ENCODE peak calls at places on chromosomes 5 and 9, in ten cellular contexts. H, E, W, U, G, N, T, A, Z and D are unnamed samples.
A peak's percentile ranks its signal among the peaks of the same experiment; 100 is the strongest.

GRCh38 chr5:1759378-1759970 is 40.2 kb downstream of the MRPL36 start:
- DNase-seq in N (no peak), H (no peak), W (peak; percentile 42), Z (no peak), T (peak; percentile 17), E (no peak), A (peak; percentile 35), U (no peak), G (no peak), D (no peak)

GRCh38 chr5:10266839-10267238 is 16.8 kb downstream of the CCT5 start:
- DNase-seq in T (no peak), H (no peak), W (no peak), A (no peak), Z (no peak), N (no peak), G (no peak), U (no peak), E (no peak), D (no peak)

GRCh38 chr9:20941177-20941690 is 90.2 kb downstream of the HACD4 start:
- DNase-seq in W (no peak), U (peak; percentile 42), T (peak; percentile 70), N (peak; percentile 51), A (peak; percentile 63), H (peak; percentile 62), Z (peak; percentile 12), E (peak; percentile 37), G (peak; percentile 32), D (no peak)

GRCh38 chr9:16598316-16598715 is 272.2 kb downstream of the BNC2 start:
- DNase-seq in Z (no peak), A (no peak), E (no peak), W (no peak), N (no peak), H (no peak), T (no peak), G (no peak), U (no peak), D (no peak)

GRCh38 chr9:123269316-123269715 is 930 bp upstream of the STRBP start:
- DNase-seq in Z (no peak), A (no peak), T (no peak), H (no peak), N (no peak), W (no peak), U (no peak), E (no peak), G (no peak), D (no peak)

GRCh38 chr5:76765249-76765648 is 49.3 kb downstream of the F2R start:
- DNase-seq in G (no peak), N (no peak), Z (no peak), T (no peak), W (no peak), H (no peak), A (no peak), U (no peak), E (no peak), D (no peak)

GRCh38 chr9:113541019-113541900 is 77.7 kb downstream of the RGS3 start:
- DNase-seq in N (peak; percentile 48), W (no peak), E (peak; percentile 19), T (peak; percentile 88), Z (no peak), H (no peak), U (no peak), A (no peak), G (peak; percentile 50), D (no peak)

GRCh38 chr5:56588636-56589485 is 226.5 kb upstream of the MAP3K1 start:
- DNase-seq in H (peak; percentile 60), W (peak; percentile 77), E (peak; percentile 60), N (peak; percentile 66), G (peak; percentile 34), A (peak; percentile 64), T (peak; percentile 59), U (peak; percentile 61), Z (no peak), D (peak; percentile 87)

GRCh38 chr5:37015795-37016666 is 139.5 kb downstream of the NIPBL start:
- DNase-seq in W (no peak), A (no peak), N (no peak), H (no peak), T (no peak), G (no peak), E (no peak), Z (no peak), U (no peak), D (no peak)

GRCh38 chr9:112546149-112547012 is 59.8 kb downstream of the KIAA1958 start:
- DNase-seq in A (no peak), W (no peak), N (no peak), U (no peak), E (no peak), G (no peak), Z (no peak), T (no peak), H (no peak), D (no peak)

GRCh38 chr9:13719410-13719809 is 439.9 kb upstream of the MPDZ start:
- DNase-seq in H (no peak), E (no peak), Z (no peak), U (no peak), G (no peak), A (no peak), W (no peak), N (no peak), T (no peak), D (no peak)

GRCh38 chr5:61333351-61334223 is 1.5 kb downstream of the ZSWIM6 start:
- DNase-seq in E (peak; percentile 42), G (peak; percentile 61), H (peak; percentile 30), N (peak; percentile 27), Z (no peak), U (peak; percentile 31), A (peak; percentile 80), W (peak; percentile 81), T (no peak), D (peak; percentile 46)

GRCh38 chr9:607417-607816 is 234.1 kb upstream of the DMRT1 start:
- DNase-seq in Z (no peak), G (peak; percentile 43), W (no peak), N (no peak), U (no peak), E (no peak), H (no peak), T (no peak), A (peak; percentile 50), D (no peak)

GRCh38 chr9:38038307-38039089 is 30.5 kb downstream of the SHB start:
- DNase-seq in N (no peak), Z (no peak), U (no peak), G (no peak), T (no peak), A (no peak), W (no peak), E (no peak), H (no peak), D (no peak)

GRCh38 chr5:130514984-130515690 is 610.9 kb downstream of the CHSY3 start:
- DNase-seq in H (no peak), N (no peak), T (no peak), A (no peak), E (no peak), Z (no peak), U (no peak), W (no peak), G (no peak), D (no peak)

GRCh38 chr9:128146591-128147120 is 2.6 kb upstream of the LCN2 start:
- DNase-seq in E (no peak), N (no peak), A (peak; percentile 24), U (no peak), W (peak; percentile 34), H (no peak), Z (no peak), T (peak; percentile 24), G (no peak), D (peak; percentile 40)

GRCh38 chr5:169777112-169777511 is 140.0 kb downstream of the DOCK2 start:
- DNase-seq in N (no peak), T (no peak), Z (no peak), G (no peak), W (no peak), H (no peak), A (no peak), U (no peak), E (no peak), D (no peak)

GRCh38 chr5:52801329-52801728 is 13.6 kb downstream of the ITGA1 start:
- DNase-seq in T (no peak), H (no peak), G (no peak), A (no peak), E (no peak), W (no peak), U (no peak), Z (no peak), N (no peak), D (no peak)
- H3K27ac ChIP-seq in T (no peak overlapping the region), H (no peak overlapping the region), G (peak overlapping the region; percentile 44), A (peak overlapping the region; percentile 93), E (peak overlapping the region; percentile 87), W (peak overlapping the region; percentile 46), U (no peak overlapping the region), Z (peak overlapping the region; percentile 88), N (peak overlapping the region; percentile 95), D (peak overlapping the region; percentile 94)

DNA sequence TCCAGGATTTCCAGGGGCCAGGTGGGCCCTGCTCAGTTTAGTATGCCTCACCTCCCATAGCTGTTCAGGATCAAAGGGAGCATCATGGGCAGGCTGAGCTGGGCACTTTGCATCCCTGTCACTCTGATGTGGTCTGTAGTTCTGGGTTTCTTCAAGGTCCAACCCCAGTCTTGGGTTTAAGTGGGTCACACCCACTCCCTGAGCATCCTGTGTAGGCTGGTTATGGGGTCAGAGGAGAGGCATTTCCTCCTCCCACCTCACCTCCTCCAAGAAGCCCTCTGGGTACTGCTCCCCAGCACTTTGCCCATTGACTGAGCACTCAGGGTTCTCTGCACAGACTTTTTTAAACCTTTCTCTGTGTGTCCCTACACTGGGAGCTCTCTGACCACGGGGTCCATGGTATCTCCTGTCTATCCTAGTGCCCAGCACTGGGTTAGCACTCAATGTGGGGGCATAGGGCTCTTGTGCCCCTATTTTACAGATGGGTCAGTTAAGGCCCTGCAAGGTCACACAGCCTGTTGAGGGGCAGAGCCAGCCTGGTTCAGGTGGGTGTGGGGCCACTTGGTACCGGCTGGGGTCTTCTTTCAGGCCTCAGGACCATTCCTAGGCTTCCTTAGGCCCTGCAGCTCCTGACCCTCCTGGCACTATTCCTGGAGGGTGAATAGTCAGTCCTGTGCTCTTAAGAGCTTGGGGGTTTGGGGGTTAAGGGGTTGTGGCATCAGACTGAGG is 19.0 kb downstream of the CXXC5 start:
- DNase-seq in Z (no peak), U (no peak), N (no peak), W (no peak), A (no peak), H (no peak), T (no peak), E (no peak), G (no peak), D (no peak)
- H3K27ac ChIP-seq in Z (peak overlapping the region; percentile 98), U (no peak overlapping the region), N (peak overlapping the region; percentile 96), W (peak overlapping the region; percentile 64), A (peak overlapping the region; percentile 86), H (no peak overlapping the region), T (no peak overlapping the region), E (peak overlapping the region; percentile 94), G (peak overlapping the region; percentile 92), D (peak overlapping the region; percentile 98)

GRCh38 chr9:94112716-94113465 is 28.6 kb downstream of the PTPDC1 start:
- DNase-seq in T (no peak), Z (no peak), E (no peak), N (no peak), W (no peak), A (no peak), H (no peak), G (no peak), U (no peak), D (no peak)
- H3K27ac ChIP-seq in T (no peak overlapping the region), Z (peak overlapping the region; percentile 67), E (no peak overlapping the region), N (no peak overlapping the region), W (no peak overlapping the region), A (no peak overlapping the region), H (no peak overlapping the region), G (no peak overlapping the region), U (no peak overlapping the region), D (no peak overlapping the region)

DNA sequence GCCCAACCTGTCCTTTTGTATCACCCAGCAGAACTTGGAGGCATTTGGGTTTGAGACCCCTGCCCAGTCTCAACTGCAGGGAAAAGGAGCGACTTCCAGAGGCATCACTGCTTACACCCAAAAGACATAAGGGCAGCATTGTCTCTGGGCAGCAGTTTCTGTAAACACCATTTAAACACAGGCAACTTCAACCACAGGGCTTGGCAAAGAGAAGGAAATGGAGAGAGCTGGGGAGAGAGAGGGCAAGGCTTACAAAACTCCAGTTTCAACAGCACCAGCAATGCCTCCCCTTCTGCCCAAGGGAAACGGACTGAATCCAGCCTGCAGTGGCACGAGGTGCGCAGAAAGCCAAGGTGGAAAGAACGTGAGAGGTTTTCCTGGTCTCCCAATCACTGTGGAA is 147.6 kb downstream of the ROR2 start:
- DNase-seq in U (no peak), G (no peak), W (peak; percentile 7), T (no peak), H (no peak), Z (no peak), E (no peak), A (no peak), N (no peak), D (no peak)
- H3K27ac ChIP-seq in U (no peak overlapping the region), G (no peak overlapping the region), W (no peak overlapping the region), T (no peak overlapping the region), H (no peak overlapping the region), Z (no peak overlapping the region), E (no peak overlapping the region), A (no peak overlapping the region), N (no peak overlapping the region), D (no peak overlapping the region)